ENCODE peak calls at places on chromosomes 4 and X, in five cellular contexts. One of them, this sample, is unnamed.

GRCh38 chr4:68366600-68366999 is 16.7 kb upstream of the YTHDC1 start:
- DNase-seq in upper lobe of right lung: no peak
- DNase-seq in epithelial cell of esophagus: no peak
- DNase-seq in foreskin keratinocyte: no peak
- DNase-seq in A549: no peak
- DNase-seq in this sample: no peak

GRCh38 chr4:123072060-123072459 is 149.7 kb upstream of the NUDT6 start:
- DNase-seq in upper lobe of right lung: no peak
- DNase-seq in epithelial cell of esophagus: peak
- DNase-seq in foreskin keratinocyte: no peak
- DNase-seq in A549: no peak
- DNase-seq in this sample: no peak

GRCh38 chr4:8665406-8666360 is 73.1 kb downstream of the CPZ start:
- DNase-seq in upper lobe of right lung: peak
- DNase-seq in A549: no peak
- DNase-seq in epithelial cell of esophagus: no peak
- DNase-seq in foreskin keratinocyte: peak
- DNase-seq in this sample: no peak

GRCh38 chr4:86359944-86360478 is at the start of gene MAPK10:
- DNase-seq in A549: no peak
- DNase-seq in upper lobe of right lung: peak
- DNase-seq in epithelial cell of esophagus: peak
- DNase-seq in foreskin keratinocyte: peak
- DNase-seq in this sample: peak

GRCh38 chrX:150692296-150692695 is 900 bp upstream of the MTMR1 start:
- DNase-seq in upper lobe of right lung: no peak
- DNase-seq in foreskin keratinocyte: peak
- DNase-seq in epithelial cell of esophagus: no peak
- DNase-seq in A549: no peak
- DNase-seq in this sample: no peak

GRCh38 chr4:152100378-152101201 is 339.8 kb upstream of the GATB start:
- DNase-seq in A549: no peak
- DNase-seq in foreskin keratinocyte: peak
- DNase-seq in upper lobe of right lung: no peak
- DNase-seq in epithelial cell of esophagus: peak
- DNase-seq in this sample: no peak

GRCh38 chr4:33381806-33382205 is 2661.6 kb downstream of the PCDH7 start:
- DNase-seq in A549: no peak
- DNase-seq in epithelial cell of esophagus: peak
- DNase-seq in upper lobe of right lung: no peak
- DNase-seq in foreskin keratinocyte: peak
- DNase-seq in this sample: no peak

GRCh38 chr4:152369903-152370296 is 166.0 kb downstream of the FBXW7 start:
- DNase-seq in foreskin keratinocyte: no peak
- DNase-seq in epithelial cell of esophagus: no peak
- DNase-seq in upper lobe of right lung: no peak
- DNase-seq in A549: no peak
- DNase-seq in this sample: no peak

GRCh38 chr4:126630171-126630570 is 1002.6 kb upstream of the INTU start:
- DNase-seq in upper lobe of right lung: no peak
- DNase-seq in foreskin keratinocyte: no peak
- DNase-seq in epithelial cell of esophagus: no peak
- DNase-seq in A549: no peak
- DNase-seq in this sample: no peak

GRCh38 chrX:68829594-68830485 is 1.0 kb downstream of the EFNB1 start:
- DNase-seq in A549: peak
- DNase-seq in foreskin keratinocyte: no peak
- DNase-seq in epithelial cell of esophagus: no peak
- DNase-seq in upper lobe of right lung: no peak
- DNase-seq in this sample: no peak

GRCh38 chr4:30722092-30722915 is 2.1 kb downstream of the PCDH7 start:
- DNase-seq in epithelial cell of esophagus: no peak
- DNase-seq in A549: no peak
- DNase-seq in upper lobe of right lung: no peak
- DNase-seq in foreskin keratinocyte: no peak
- DNase-seq in this sample: no peak

GRCh38 chr4:14269824-14270223 is 642.3 kb upstream of the BOD1L1 start:
- DNase-seq in A549: no peak
- DNase-seq in epithelial cell of esophagus: no peak
- DNase-seq in upper lobe of right lung: no peak
- DNase-seq in foreskin keratinocyte: no peak
- DNase-seq in this sample: no peak

GRCh38 chrX:19512359-19512758 is 2.9 kb downstream of the MAP3K15 start:
- DNase-seq in A549: no peak
- DNase-seq in foreskin keratinocyte: no peak
- DNase-seq in upper lobe of right lung: no peak
- DNase-seq in epithelial cell of esophagus: no peak
- DNase-seq in this sample: no peak

DNA sequence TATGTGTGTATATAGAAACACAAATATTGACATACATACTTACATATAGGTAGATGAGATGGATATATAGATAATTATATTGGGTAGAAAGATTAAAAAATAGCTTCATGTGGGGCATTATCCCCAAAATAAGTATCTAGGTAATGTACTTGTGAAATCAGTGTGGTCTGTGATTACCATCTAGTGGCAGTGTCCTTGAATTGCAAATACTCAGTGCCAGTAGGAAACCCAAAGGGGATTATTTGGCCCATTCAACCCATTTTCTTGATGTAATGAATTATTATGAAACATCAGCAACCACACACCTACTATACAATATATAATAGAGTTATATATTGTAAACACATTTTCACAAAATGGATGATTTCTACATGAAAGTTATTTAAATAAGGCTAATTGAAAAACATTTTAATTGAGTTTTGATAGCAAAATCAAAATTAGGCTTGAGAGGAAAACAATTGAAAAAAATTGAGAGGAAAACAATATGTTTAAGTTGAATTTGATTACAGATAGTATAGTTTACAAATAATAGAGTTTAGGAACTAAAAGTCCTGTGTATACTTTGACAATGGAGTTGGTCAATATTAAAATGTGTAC is 389.4 kb downstream of the GALNTL6 start:
- DNase-seq in A549: peak
- DNase-seq in upper lobe of right lung: no peak
- DNase-seq in epithelial cell of esophagus: peak
- DNase-seq in foreskin keratinocyte: peak
- DNase-seq in this sample: no peak
- TF ChIP-seq CTCF in A549: peak
- TF ChIP-seq CTCF in upper lobe of right lung: peak
- TF ChIP-seq CTCF in epithelial cell of esophagus: peak
- TF ChIP-seq CTCF in foreskin keratinocyte: peak
- TF ChIP-seq CTCF in this sample: no peak

DNA sequence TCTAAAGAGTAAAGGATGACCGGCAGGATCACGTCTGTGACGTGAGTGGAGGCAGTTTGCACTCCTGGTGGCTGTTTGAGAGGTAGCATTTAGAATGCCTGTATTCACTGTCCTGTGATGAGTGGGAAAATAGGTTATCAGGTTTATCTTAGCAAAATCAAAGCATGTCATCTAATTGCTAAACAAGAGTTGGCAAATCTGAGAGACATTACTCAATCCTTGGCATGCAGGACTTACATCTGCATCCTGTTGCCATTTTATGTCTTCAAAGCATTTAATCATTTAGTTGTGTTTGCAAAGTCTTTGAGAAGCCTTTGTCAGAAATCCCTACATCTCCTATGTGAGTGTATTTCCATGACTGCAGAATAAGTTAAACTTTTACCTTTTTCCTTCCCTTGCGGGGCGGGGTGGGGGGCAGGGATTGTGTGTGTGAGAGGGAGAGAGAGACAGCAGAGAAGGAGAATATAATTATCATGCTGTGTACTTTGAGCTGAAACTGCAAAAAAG is 41.4 kb upstream of the MSANTD1 start:
- DNase-seq in epithelial cell of esophagus: peak
- DNase-seq in foreskin keratinocyte: peak
- DNase-seq in A549: no peak
- DNase-seq in upper lobe of right lung: no peak
- DNase-seq in this sample: no peak
- TF ChIP-seq CTCF in epithelial cell of esophagus: peak
- TF ChIP-seq CTCF in foreskin keratinocyte: no peak
- TF ChIP-seq CTCF in A549: no peak
- TF ChIP-seq CTCF in upper lobe of right lung: peak
- TF ChIP-seq CTCF in this sample: no peak

DNA sequence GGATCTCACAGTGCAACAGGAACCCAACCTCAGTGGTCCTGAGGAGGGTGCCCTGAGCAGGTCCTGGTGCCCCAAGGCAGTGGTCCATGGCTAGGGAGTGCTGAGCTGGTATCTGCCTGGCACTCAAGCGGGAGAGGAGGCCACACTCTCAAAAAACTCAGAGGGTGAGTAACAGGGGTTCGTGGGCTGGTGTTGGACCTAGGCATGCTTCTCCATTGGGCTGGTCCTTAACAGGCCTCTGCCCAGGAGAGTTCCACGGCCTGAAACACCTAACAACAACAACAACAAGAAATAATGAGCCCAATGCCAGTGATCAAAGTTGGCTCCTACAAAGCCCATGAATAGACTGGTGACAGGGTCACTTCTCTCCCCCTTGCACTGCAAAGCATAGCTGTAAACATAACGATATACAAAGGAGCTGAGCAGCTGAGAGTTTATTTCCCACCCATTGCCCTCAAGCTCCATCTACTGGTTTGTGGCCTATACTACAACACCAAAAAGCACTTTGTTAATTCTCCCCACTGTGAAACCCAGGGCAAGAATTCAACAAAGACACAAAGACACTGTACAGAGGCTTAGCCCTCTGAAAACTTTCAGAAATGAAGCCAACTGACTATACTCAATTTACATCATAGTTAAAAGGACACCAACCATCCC is 736.2 kb upstream of the ADGRL3 start:
- DNase-seq in epithelial cell of esophagus: peak
- DNase-seq in A549: no peak
- DNase-seq in foreskin keratinocyte: peak
- DNase-seq in upper lobe of right lung: no peak
- DNase-seq in this sample: no peak
- TF ChIP-seq CTCF in epithelial cell of esophagus: peak
- TF ChIP-seq CTCF in A549: no peak
- TF ChIP-seq CTCF in foreskin keratinocyte: peak
- TF ChIP-seq CTCF in upper lobe of right lung: no peak
- TF ChIP-seq CTCF in this sample: no peak

GRCh38 chrX:73268463-73268862 is 53.8 kb upstream of the NAP1L2 start:
- DNase-seq in epithelial cell of esophagus: peak
- DNase-seq in upper lobe of right lung: no peak
- DNase-seq in foreskin keratinocyte: peak
- DNase-seq in A549: no peak
- DNase-seq in this sample: no peak

GRCh38 chrX:73267979-73268378 is 53.3 kb upstream of the NAP1L2 start:
- DNase-seq in A549: no peak
- DNase-seq in epithelial cell of esophagus: peak
- DNase-seq in upper lobe of right lung: no peak
- DNase-seq in foreskin keratinocyte: peak
- DNase-seq in this sample: no peak

GRCh38 chrX:73266766-73267165 is 52.1 kb upstream of the NAP1L2 start:
- DNase-seq in epithelial cell of esophagus: no peak
- DNase-seq in foreskin keratinocyte: no peak
- DNase-seq in upper lobe of right lung: no peak
- DNase-seq in A549: no peak
- DNase-seq in this sample: no peak

GRCh38 chrX:73267206-73267605 is 52.6 kb upstream of the NAP1L2 start:
- DNase-seq in upper lobe of right lung: no peak
- DNase-seq in A549: no peak
- DNase-seq in foreskin keratinocyte: no peak
- DNase-seq in epithelial cell of esophagus: no peak
- DNase-seq in this sample: no peak

GRCh38 chrX:73262991-73263390 is 48.3 kb upstream of the NAP1L2 start:
- DNase-seq in epithelial cell of esophagus: peak
- DNase-seq in A549: peak
- DNase-seq in upper lobe of right lung: no peak
- DNase-seq in foreskin keratinocyte: peak
- DNase-seq in this sample: no peak
- TF ChIP-seq CTCF in epithelial cell of esophagus: peak
- TF ChIP-seq CTCF in A549: peak
- TF ChIP-seq CTCF in upper lobe of right lung: no peak
- TF ChIP-seq CTCF in foreskin keratinocyte: peak
- TF ChIP-seq CTCF in this sample: no peak

GRCh38 chr4:176377705-176378302 is 58.0 kb downstream of the SPCS3 start:
- DNase-seq in upper lobe of right lung: no peak
- DNase-seq in A549: no peak
- DNase-seq in foreskin keratinocyte: peak
- DNase-seq in epithelial cell of esophagus: peak
- DNase-seq in this sample: no peak
- TF ChIP-seq CTCF in upper lobe of right lung: peak
- TF ChIP-seq CTCF in A549: peak
- TF ChIP-seq CTCF in foreskin keratinocyte: peak
- TF ChIP-seq CTCF in epithelial cell of esophagus: peak
- TF ChIP-seq CTCF in this sample: no peak

DNA sequence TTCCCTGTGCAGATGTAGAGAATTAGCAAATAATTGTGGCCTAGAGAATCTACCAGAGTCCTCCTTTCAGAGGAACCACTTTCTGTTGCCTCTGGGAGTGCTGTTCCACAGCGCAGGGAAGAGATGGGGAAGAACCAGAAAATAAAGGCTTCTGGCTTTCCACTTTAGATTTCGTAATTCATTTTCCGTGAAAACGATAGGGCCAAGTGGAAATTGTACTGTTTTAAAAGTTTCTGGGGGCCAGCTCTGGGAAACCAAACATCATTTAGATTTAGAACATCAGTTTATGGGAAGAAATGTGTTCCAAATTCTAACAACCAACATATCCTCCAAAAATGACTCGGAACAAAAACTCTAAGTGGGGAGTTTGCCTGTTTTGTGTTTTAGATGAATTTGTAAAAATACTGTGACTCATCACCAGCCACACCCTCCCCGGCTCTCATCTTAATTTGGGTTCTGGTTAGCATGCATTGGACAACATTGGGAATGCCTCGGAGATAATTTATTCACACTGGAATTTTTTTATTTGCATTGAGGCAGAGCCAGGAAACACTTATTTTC is 65.2 kb upstream of the LNX1 start:
- DNase-seq in upper lobe of right lung: no peak
- DNase-seq in epithelial cell of esophagus: no peak
- DNase-seq in foreskin keratinocyte: no peak
- DNase-seq in A549: no peak
- DNase-seq in this sample: no peak
- TF ChIP-seq CTCF in upper lobe of right lung: peak
- TF ChIP-seq CTCF in epithelial cell of esophagus: peak
- TF ChIP-seq CTCF in foreskin keratinocyte: peak
- TF ChIP-seq CTCF in A549: no peak
- TF ChIP-seq CTCF in this sample: no peak

DNA sequence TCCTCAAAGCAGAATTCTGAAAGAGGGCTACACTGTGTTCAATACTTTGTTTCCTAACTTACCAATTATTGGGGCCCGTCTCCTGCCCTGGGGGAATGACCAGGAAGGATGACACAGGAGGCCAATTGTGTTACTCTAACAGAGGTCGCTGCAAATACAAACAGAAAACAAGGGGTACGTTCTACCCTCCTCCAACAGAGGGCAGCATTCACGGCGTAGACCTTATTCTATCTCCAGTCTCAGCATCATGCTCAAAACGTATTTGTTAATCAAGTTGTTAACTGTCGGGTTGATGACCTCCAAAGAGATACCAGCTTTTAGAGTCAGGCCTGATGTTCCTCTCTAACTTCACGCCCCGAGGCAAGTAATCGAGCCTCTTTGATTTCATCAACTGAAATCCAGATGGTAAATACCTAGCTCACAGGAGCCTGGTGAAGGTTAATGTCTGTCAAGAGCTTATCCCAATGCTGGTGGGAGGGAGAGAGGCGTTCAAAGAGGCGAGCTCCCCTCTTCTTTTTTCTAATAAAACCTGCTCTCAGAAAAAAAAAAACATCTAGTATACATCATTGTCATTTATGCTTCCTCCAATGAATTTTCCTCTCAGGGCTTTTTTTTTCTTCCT is 181.0 kb upstream of the KCNIP4 start:
- DNase-seq in epithelial cell of esophagus: peak
- DNase-seq in foreskin keratinocyte: peak
- DNase-seq in upper lobe of right lung: no peak
- DNase-seq in A549: no peak
- DNase-seq in this sample: no peak
- TF ChIP-seq CTCF in epithelial cell of esophagus: peak
- TF ChIP-seq CTCF in foreskin keratinocyte: peak
- TF ChIP-seq CTCF in upper lobe of right lung: peak
- TF ChIP-seq CTCF in A549: peak
- TF ChIP-seq CTCF in this sample: no peak

GRCh38 chrX:117636826-117637225 is 479.8 kb downstream of the KLHL13 start:
- DNase-seq in A549: no peak
- DNase-seq in upper lobe of right lung: no peak
- DNase-seq in foreskin keratinocyte: no peak
- DNase-seq in epithelial cell of esophagus: no peak
- DNase-seq in this sample: no peak
- TF ChIP-seq CTCF in A549: no peak
- TF ChIP-seq CTCF in upper lobe of right lung: no peak
- TF ChIP-seq CTCF in foreskin keratinocyte: no peak
- TF ChIP-seq CTCF in epithelial cell of esophagus: no peak
- TF ChIP-seq CTCF in this sample: no peak